ENCODE peak calls at places on chromosomes 16 and 17, in nine cellular contexts. One of them, this sample, is unnamed.

GRCh38 chr17:27504188-27504995 is 48.1 kb downstream of the KSR1 start:
- DNase-seq in H1: no peak
- DNase-seq in Panc1: no peak
- DNase-seq in HepG2: peak
- DNase-seq in stomach: no peak
- DNase-seq in spleen: no peak
- DNase-seq in suprapubic skin: no peak
- DNase-seq in HCT116: no peak
- DNase-seq in transverse colon: no peak
- DNase-seq in this sample: no peak

GRCh38 chr17:4969551-4970231 is 2.1 kb upstream of the SPAG7 start:
- DNase-seq in H1: no peak
- DNase-seq in Panc1: no peak
- DNase-seq in HepG2: peak
- DNase-seq in stomach: no peak
- DNase-seq in spleen: no peak
- DNase-seq in suprapubic skin: no peak
- DNase-seq in HCT116: no peak
- DNase-seq in transverse colon: no peak
- DNase-seq in this sample: no peak

GRCh38 chr17:57086069-57086930 is 1.3 kb downstream of the AKAP1 start:
- DNase-seq in H1: no peak
- DNase-seq in Panc1: no peak
- DNase-seq in HepG2: peak
- DNase-seq in stomach: peak
- DNase-seq in spleen: no peak
- DNase-seq in suprapubic skin: no peak
- DNase-seq in HCT116: no peak
- DNase-seq in transverse colon: peak
- DNase-seq in this sample: peak

GRCh38 chr16:51705142-51705541 is 554.1 kb upstream of the SALL1 start:
- DNase-seq in H1: no peak
- DNase-seq in Panc1: no peak
- DNase-seq in HepG2: no peak
- DNase-seq in stomach: no peak
- DNase-seq in spleen: no peak
- DNase-seq in suprapubic skin: no peak
- DNase-seq in HCT116: no peak
- DNase-seq in transverse colon: no peak
- DNase-seq in this sample: no peak

GRCh38 chr17:40341808-40342574 is 22.5 kb downstream of the GJD3 start:
- DNase-seq in H1: no peak
- DNase-seq in Panc1: no peak
- DNase-seq in HepG2: peak
- DNase-seq in stomach: peak
- DNase-seq in spleen: peak
- DNase-seq in suprapubic skin: peak
- DNase-seq in HCT116: no peak
- DNase-seq in transverse colon: peak
- DNase-seq in this sample: peak

GRCh38 chr17:51164911-51165679 is 1.1 kb upstream of the NME2 start:
- DNase-seq in H1: no peak
- DNase-seq in Panc1: no peak
- DNase-seq in HepG2: peak
- DNase-seq in stomach: no peak
- DNase-seq in spleen: peak
- DNase-seq in suprapubic skin: no peak
- DNase-seq in HCT116: no peak
- DNase-seq in transverse colon: no peak
- DNase-seq in this sample: peak

GRCh38 chr16:30699615-30700099 is 686 bp downstream of the SRCAP start:
- DNase-seq in H1: no peak
- DNase-seq in Panc1: no peak
- DNase-seq in HepG2: no peak
- DNase-seq in stomach: no peak
- DNase-seq in spleen: peak
- DNase-seq in suprapubic skin: no peak
- DNase-seq in HCT116: no peak
- DNase-seq in transverse colon: no peak
- DNase-seq in this sample: no peak

GRCh38 chr16:69820926-69821541 is 58.9 kb downstream of the WWP2 start:
- DNase-seq in H1: no peak
- DNase-seq in Panc1: no peak
- DNase-seq in HepG2: peak
- DNase-seq in stomach: peak
- DNase-seq in spleen: no peak
- DNase-seq in suprapubic skin: no peak
- DNase-seq in HCT116: no peak
- DNase-seq in transverse colon: no peak
- DNase-seq in this sample: peak

GRCh38 chr16:3444032-3444388 is 530 bp downstream of the NAA60 start:
- DNase-seq in H1: no peak
- DNase-seq in Panc1: no peak
- DNase-seq in HepG2: peak
- DNase-seq in stomach: peak
- DNase-seq in spleen: no peak
- DNase-seq in suprapubic skin: no peak
- DNase-seq in HCT116: peak
- DNase-seq in transverse colon: peak
- DNase-seq in this sample: peak

GRCh38 chr16:85398050-85398451 is 215.1 kb upstream of the GSE1 start:
- DNase-seq in H1: no peak
- DNase-seq in Panc1: no peak
- DNase-seq in HepG2: no peak
- DNase-seq in stomach: no peak
- DNase-seq in spleen: peak
- DNase-seq in suprapubic skin: no peak
- DNase-seq in HCT116: no peak
- DNase-seq in transverse colon: no peak
- DNase-seq in this sample: no peak

GRCh38 chr16:12350945-12351344 is 374.4 kb downstream of the SNX29 start:
- DNase-seq in H1: no peak
- DNase-seq in Panc1: no peak
- DNase-seq in HepG2: peak
- DNase-seq in stomach: no peak
- DNase-seq in spleen: no peak
- DNase-seq in suprapubic skin: no peak
- DNase-seq in HCT116: no peak
- DNase-seq in transverse colon: no peak
- DNase-seq in this sample: peak

GRCh38 chr16:1455190-1456171 is 11.1 kb upstream of the CCDC154 start:
- DNase-seq in H1: no peak
- DNase-seq in Panc1: no peak
- DNase-seq in HepG2: no peak
- DNase-seq in stomach: no peak
- DNase-seq in spleen: no peak
- DNase-seq in suprapubic skin: no peak
- DNase-seq in HCT116: no peak
- DNase-seq in transverse colon: no peak
- DNase-seq in this sample: no peak

GRCh38 chr17:37516131-37516561 is 26.5 kb downstream of the DUSP14 start:
- DNase-seq in H1: no peak
- DNase-seq in Panc1: no peak
- DNase-seq in HepG2: no peak
- DNase-seq in stomach: no peak
- DNase-seq in spleen: no peak
- DNase-seq in suprapubic skin: no peak
- DNase-seq in HCT116: no peak
- DNase-seq in transverse colon: no peak
- DNase-seq in this sample: no peak

GRCh38 chr17:57271821-57272220 is 15.5 kb downstream of the MSI2 start:
- DNase-seq in H1: no peak
- DNase-seq in Panc1: no peak
- DNase-seq in HepG2: no peak
- DNase-seq in stomach: no peak
- DNase-seq in spleen: no peak
- DNase-seq in suprapubic skin: peak
- DNase-seq in HCT116: no peak
- DNase-seq in transverse colon: no peak
- DNase-seq in this sample: no peak

GRCh38 chr16:27228621-27229501 is 25.5 kb downstream of the KDM8 start:
- DNase-seq in H1: no peak
- DNase-seq in Panc1: no peak
- DNase-seq in HepG2: no peak
- DNase-seq in stomach: no peak
- DNase-seq in spleen: peak
- DNase-seq in suprapubic skin: no peak
- DNase-seq in HCT116: no peak
- DNase-seq in transverse colon: no peak
- DNase-seq in this sample: no peak
- TF ChIP-seq POLR2AphosphoS5 in H1: no peak
- TF ChIP-seq POLR2AphosphoS5 in Panc1: no peak
- TF ChIP-seq POLR2AphosphoS5 in HepG2: no peak
- TF ChIP-seq POLR2AphosphoS5 in stomach: no peak
- TF ChIP-seq POLR2AphosphoS5 in spleen: peak
- TF ChIP-seq POLR2AphosphoS5 in suprapubic skin: no peak
- TF ChIP-seq POLR2AphosphoS5 in HCT116: no peak
- TF ChIP-seq POLR2AphosphoS5 in transverse colon: no peak
- TF ChIP-seq POLR2AphosphoS5 in this sample: no peak

GRCh38 chr17:76264425-76264754 is 758 bp upstream of the UBALD2 start:
- DNase-seq in H1: no peak
- DNase-seq in Panc1: no peak
- DNase-seq in HepG2: no peak
- DNase-seq in stomach: no peak
- DNase-seq in spleen: no peak
- DNase-seq in suprapubic skin: no peak
- DNase-seq in HCT116: no peak
- DNase-seq in transverse colon: no peak
- DNase-seq in this sample: no peak

GRCh38 chr17:76265624-76266243 is 586 bp downstream of the UBALD2 start:
- DNase-seq in H1: no peak
- DNase-seq in Panc1: no peak
- DNase-seq in HepG2: no peak
- DNase-seq in stomach: peak
- DNase-seq in spleen: peak
- DNase-seq in suprapubic skin: no peak
- DNase-seq in HCT116: no peak
- DNase-seq in transverse colon: peak
- DNase-seq in this sample: peak

GRCh38 chr17:76263896-76264295 is 1.3 kb upstream of the UBALD2 start:
- DNase-seq in H1: no peak
- DNase-seq in Panc1: no peak
- DNase-seq in HepG2: no peak
- DNase-seq in stomach: no peak
- DNase-seq in spleen: peak
- DNase-seq in suprapubic skin: no peak
- DNase-seq in HCT116: no peak
- DNase-seq in transverse colon: no peak
- DNase-seq in this sample: no peak

GRCh38 chr17:76266244-76266938 is 1.2 kb downstream of the UBALD2 start:
- DNase-seq in H1: no peak
- DNase-seq in Panc1: no peak
- DNase-seq in HepG2: peak
- DNase-seq in stomach: no peak
- DNase-seq in spleen: no peak
- DNase-seq in suprapubic skin: no peak
- DNase-seq in HCT116: no peak
- DNase-seq in transverse colon: peak
- DNase-seq in this sample: no peak

DNA sequence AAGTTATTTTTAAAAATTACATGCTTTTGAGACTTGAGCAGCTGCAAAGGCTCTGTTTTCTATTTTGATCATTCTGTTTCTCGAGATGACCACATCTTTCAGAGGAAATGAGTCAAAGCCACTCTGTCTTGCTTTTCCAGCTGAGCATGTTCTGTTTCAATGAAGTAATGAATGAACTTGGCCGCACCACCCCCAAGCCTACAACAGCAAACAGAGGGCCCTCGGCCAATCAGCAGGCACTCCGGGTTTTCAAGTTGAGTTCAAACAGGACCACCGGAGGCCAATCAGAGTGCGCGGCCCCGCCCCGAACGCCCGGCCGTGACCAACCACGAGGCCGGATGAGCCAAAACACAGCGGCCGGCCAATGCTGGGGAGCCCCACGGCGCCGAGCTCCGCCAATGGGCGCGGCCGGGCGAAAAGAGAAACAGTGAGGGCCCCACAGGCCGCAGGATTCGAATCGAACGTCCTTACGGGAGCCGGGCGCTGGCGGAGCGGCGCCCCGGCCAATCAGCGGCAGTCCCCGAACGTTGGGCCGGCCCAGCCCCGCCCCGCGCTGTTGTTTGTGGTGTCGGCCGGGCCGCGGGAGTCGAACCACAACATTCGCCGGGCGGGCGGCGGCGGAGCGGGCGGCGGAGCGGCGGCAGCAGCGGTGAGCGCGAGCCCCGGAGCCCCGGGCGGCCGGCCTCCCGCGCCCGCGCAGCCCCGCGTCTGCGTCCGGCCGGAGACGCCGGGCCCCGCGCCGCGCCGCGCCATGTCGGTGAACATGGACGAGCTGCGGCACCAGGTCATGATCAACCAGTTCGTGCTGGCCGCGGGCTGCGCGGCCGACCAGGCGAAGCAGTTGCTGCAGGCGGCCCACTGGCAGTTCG is at the start of gene UBALD2:
- DNase-seq in H1: peak
- DNase-seq in Panc1: peak
- DNase-seq in HepG2: peak
- DNase-seq in stomach: peak
- DNase-seq in spleen: peak
- DNase-seq in suprapubic skin: peak
- DNase-seq in HCT116: peak
- DNase-seq in transverse colon: peak
- DNase-seq in this sample: peak
- TF ChIP-seq POLR2AphosphoS5 in H1: no peak
- TF ChIP-seq POLR2AphosphoS5 in Panc1: peak
- TF ChIP-seq POLR2AphosphoS5 in HepG2: no peak
- TF ChIP-seq POLR2AphosphoS5 in stomach: peak
- TF ChIP-seq POLR2AphosphoS5 in spleen: peak
- TF ChIP-seq POLR2AphosphoS5 in suprapubic skin: peak
- TF ChIP-seq POLR2AphosphoS5 in HCT116: peak
- TF ChIP-seq POLR2AphosphoS5 in transverse colon: peak
- TF ChIP-seq POLR2AphosphoS5 in this sample: peak

DNA sequence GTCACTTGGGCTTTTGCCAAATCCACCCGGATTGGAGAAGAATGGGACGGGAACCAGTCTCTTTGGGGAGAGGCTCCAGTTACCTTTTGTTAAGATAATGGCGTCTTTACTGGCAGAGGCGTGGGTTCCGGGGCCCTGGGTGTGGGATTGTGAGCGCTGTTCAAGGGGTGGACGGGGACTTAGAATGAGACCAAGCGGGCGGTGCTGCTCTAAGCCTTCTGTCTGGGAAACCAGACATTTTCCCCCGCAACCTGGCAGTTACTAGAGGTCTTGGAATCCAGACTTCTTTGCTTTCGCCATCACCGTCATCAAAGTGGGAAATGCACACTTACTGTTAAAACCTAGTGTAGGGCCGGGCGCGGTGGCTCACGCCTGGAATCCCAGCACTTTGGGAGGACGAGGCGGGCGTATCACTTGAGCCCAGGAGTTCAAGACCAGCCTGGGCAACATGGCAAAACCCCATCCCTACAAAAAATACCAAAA is 706 bp downstream of the TEN1 start:
- DNase-seq in H1: no peak
- DNase-seq in Panc1: no peak
- DNase-seq in HepG2: no peak
- DNase-seq in stomach: no peak
- DNase-seq in spleen: no peak
- DNase-seq in suprapubic skin: peak
- DNase-seq in HCT116: no peak
- DNase-seq in transverse colon: no peak
- DNase-seq in this sample: no peak
- TF ChIP-seq POLR2AphosphoS5 in H1: no peak
- TF ChIP-seq POLR2AphosphoS5 in Panc1: no peak
- TF ChIP-seq POLR2AphosphoS5 in HepG2: no peak
- TF ChIP-seq POLR2AphosphoS5 in stomach: no peak
- TF ChIP-seq POLR2AphosphoS5 in spleen: no peak
- TF ChIP-seq POLR2AphosphoS5 in suprapubic skin: no peak
- TF ChIP-seq POLR2AphosphoS5 in HCT116: no peak
- TF ChIP-seq POLR2AphosphoS5 in transverse colon: no peak
- TF ChIP-seq POLR2AphosphoS5 in this sample: no peak

GRCh38 chr17:17075037-17075755 is 32.9 kb downstream of the MPRIP start:
- DNase-seq in H1: no peak
- DNase-seq in Panc1: no peak
- DNase-seq in HepG2: no peak
- DNase-seq in stomach: no peak
- DNase-seq in spleen: peak
- DNase-seq in suprapubic skin: no peak
- DNase-seq in HCT116: no peak
- DNase-seq in transverse colon: no peak
- DNase-seq in this sample: no peak
- TF ChIP-seq POLR2AphosphoS5 in H1: no peak
- TF ChIP-seq POLR2AphosphoS5 in Panc1: no peak
- TF ChIP-seq POLR2AphosphoS5 in HepG2: no peak
- TF ChIP-seq POLR2AphosphoS5 in stomach: no peak
- TF ChIP-seq POLR2AphosphoS5 in spleen: peak
- TF ChIP-seq POLR2AphosphoS5 in suprapubic skin: no peak
- TF ChIP-seq POLR2AphosphoS5 in HCT116: no peak
- TF ChIP-seq POLR2AphosphoS5 in transverse colon: no peak
- TF ChIP-seq POLR2AphosphoS5 in this sample: no peak